ENCODE peak calls at places on chromosomes 7 and 10, in four cellular contexts. K is K562, D is upper lobe of left lung, A is suprapubic skin. F is an unnamed sample.

GRCh38 chr7:143975617-143976016 is 21.0 kb downstream of the OR2F1 start:
- DNase-seq in K (peak), D (no peak), A (no peak), F (no peak)

GRCh38 chr7:156127166-156128134 is 315.2 kb upstream of the SHH start:
- DNase-seq in K (no peak), D (no peak), A (no peak), F (no peak)

GRCh38 chr7:157760004-157760730 is 423.4 kb downstream of the DNAJB6 start:
- DNase-seq in A (no peak), D (no peak), K (no peak), F (no peak)

GRCh38 chr10:126187399-126187798 is 200.9 kb downstream of the ADAM12 start:
- DNase-seq in A (no peak), K (no peak), D (no peak), F (no peak)

GRCh38 chr10:1515780-1516491 is 221.4 kb downstream of the ADARB2 start:
- DNase-seq in K (no peak), A (no peak), D (no peak), F (no peak)

GRCh38 chr7:143172354-143172753 is 10.9 kb upstream of the TAS2R39 start:
- DNase-seq in K (no peak), A (no peak), D (peak), F (no peak)

GRCh38 chr10:76632158-76633051 is 1005.2 kb downstream of the KCNMA1 start:
- DNase-seq in D (peak), A (no peak), K (no peak), F (no peak)

GRCh38 chr10:11874568-11875182 is 51.5 kb downstream of the PROSER2 start:
- DNase-seq in D (peak), K (peak), A (no peak), F (no peak)

GRCh38 chr7:157604661-157605381 is 268.0 kb downstream of the DNAJB6 start:
- DNase-seq in A (no peak), D (no peak), K (no peak), F (no peak)

GRCh38 chr10:46558411-46559185 is 2.1 kb upstream of the GPRIN2 start:
- DNase-seq in D (peak), A (peak), K (no peak), F (no peak)

GRCh38 chr10:71392791-71393781 is 3.6 kb upstream of the CDH23 start:
- DNase-seq in K (no peak), D (peak), A (no peak), F (no peak)

GRCh38 chr10:87861566-87861952 is 1.8 kb downstream of the KLLN start:
- DNase-seq in A (peak), K (peak), D (peak), F (peak)

GRCh38 chr7:29156798-29157461 is 10.6 kb upstream of the CPVL start:
- DNase-seq in D (no peak), A (no peak), K (no peak), F (no peak)

GRCh38 chr10:73168486-73168844 is 546 bp downstream of the FAM149B1 start:
- DNase-seq in K (no peak), D (no peak), A (no peak), F (no peak)

GRCh38 chr7:36617408-36617807 is 106.9 kb downstream of the AOAH start:
- DNase-seq in K (no peak), D (no peak), A (no peak), F (no peak)

GRCh38 chr7:153407291-153408046 is 644.7 kb upstream of the DPP6 start:
- DNase-seq in K (peak), D (no peak), A (no peak), F (no peak)

GRCh38 chr7:50531928-50532327 is 33.3 kb downstream of the DDC start:
- DNase-seq in D (no peak), K (no peak), A (no peak), F (no peak)

GRCh38 chr10:73333202-73333601 is 25.5 kb downstream of the CFAP70 start:
- DNase-seq in A (no peak), K (no peak), D (no peak), F (no peak)

GRCh38 chr7:22864301-22864700 is 41.7 kb upstream of the TOMM7 start:
- DNase-seq in K (no peak), D (no peak), A (no peak), F (no peak)

GRCh38 chr7:2637505-2638223 is 5.9 kb downstream of the TTYH3 start:
- DNase-seq in A (no peak), D (peak), K (no peak), F (peak)
- TF ChIP-seq EP300 in A (no peak), D (no peak), K (no peak), F (peak)

DNA sequence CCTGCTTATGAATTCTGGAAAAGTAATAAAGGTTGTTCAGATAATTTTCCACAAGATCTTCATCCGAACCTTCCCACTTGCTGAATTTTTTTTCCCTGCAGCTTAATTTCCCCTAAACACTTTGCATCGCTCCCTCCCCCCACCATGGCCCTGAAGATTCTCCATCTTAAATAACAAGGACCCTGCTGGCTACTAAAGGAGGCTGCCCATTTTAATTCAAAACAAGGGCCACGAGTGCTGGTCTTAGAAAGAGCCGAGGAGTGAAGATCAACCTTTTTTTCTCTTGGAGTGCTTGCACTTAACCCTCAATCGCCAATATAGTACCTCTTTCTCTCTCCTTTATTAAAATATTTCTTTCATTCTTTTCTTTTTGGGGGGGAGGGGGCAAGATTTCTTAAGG is 9.2 kb upstream of the SP8 start:
- DNase-seq in A (no peak), D (no peak), K (no peak), F (no peak)
- H3K4me3 ChIP-seq in A (no peak), D (no peak), K (no peak), F (no peak)

DNA sequence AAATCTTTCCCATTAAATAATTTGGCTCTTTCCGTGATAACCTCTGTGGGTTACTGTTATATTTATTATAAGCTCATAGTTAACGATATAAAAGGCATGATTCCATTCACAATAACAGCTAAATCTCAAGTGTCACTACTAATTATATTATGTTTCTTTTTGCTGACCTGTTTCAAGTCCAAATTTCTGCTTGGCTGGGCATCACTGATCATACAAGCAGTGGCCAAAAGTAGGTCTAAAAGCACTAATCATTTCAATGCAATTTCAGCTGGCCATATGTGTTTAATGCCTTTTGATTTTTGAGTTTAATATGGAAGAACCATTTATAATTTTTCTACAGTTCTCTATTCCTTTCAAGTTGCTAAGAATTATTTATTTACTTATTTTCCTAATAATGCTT is 110.7 kb downstream of the SEMA3A start:
- DNase-seq in K (no peak), A (no peak), D (no peak), F (no peak)
- TF ChIP-seq EP300 in K (no peak), A (no peak), D (no peak), F (no peak)

DNA sequence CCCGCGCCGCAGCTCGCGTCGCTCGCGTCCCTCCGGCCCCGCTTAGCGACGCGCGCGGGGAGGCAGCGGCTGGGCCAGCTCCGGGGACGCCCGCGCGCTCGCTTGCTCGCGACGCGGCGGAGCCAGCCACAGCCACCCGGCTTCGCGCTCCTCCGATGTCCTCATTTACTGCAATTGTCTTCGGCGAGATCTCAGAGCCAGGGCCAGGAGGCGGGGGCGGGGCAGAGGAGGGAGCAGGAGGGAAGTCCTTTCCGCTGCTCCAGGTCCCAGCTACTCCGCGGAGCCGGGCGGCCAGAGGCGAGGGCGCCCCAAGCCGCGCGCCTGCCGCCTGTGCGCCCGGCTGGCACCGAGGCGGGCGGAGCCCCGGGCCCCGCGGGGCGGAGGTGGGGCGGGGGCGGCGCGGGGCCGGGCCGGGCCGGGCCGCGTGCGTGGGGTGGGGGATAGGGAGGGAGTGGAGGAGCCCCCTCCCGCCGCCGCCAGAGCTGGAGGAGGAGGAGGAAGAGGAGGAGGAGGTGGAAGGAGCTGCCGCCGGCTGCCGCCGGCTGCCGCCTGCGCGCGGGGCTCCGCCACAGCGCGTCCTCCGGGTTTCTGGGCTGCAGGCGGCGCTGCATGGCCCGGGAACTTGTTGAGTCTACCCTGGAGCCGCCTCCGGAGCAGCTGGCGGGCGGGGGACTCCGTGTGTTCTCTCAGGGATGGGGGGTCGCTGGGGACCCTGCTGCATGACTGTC is at the start of gene INSYN2A:
- DNase-seq in D (no peak), A (no peak), K (no peak), F (peak)
- H3K4me3 ChIP-seq in D (peak), A (peak), K (no peak), F (peak)

DNA sequence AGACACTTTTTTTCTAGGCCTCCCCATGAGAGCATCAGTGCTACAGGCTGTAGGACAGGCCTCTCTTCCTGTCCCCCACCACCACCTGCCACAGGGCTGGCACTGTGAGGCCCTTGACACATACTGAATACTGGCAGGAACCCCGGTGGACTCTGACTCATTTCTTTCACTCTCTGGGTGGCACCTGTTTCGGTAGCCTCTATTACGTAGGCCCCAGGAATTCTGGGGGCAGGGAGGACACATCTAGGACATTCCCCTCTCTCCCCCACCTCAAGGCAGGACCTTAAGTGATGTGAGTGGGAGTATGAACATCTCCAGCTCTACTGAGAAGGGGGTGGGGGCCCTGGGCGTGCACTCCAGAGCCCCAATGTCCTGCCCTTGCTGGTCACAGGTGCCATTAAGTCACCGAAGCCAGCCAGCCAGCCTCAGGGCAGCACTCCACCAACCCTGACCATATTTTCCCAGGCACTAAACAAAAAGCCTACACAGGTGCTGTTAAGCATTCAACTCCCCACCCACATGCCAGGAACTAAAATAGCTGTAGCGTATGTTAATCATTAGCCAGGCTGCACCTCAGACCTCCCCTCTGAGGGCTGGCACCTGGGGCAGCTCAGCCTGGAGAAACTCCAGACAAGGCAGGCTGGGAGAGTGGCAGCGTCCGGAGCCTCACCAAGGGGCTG is 8.9 kb downstream of the ANXA11 start:
- DNase-seq in K (no peak), D (peak), A (no peak), F (no peak)
- TF ChIP-seq EP300 in K (no peak), D (no peak), A (no peak), F (no peak)

GRCh38 chr10:34815174-34816066 is at the start of gene PARD3:
- DNase-seq in D (peak), K (peak), A (peak), F (peak)
- H3K4me3 ChIP-seq in D (peak), K (peak), A (peak), F (peak)

GRCh38 chr7:75968561-75969001 is 25.8 kb downstream of the TMEM120A start:
- DNase-seq in A (no peak), D (no peak), K (no peak), F (no peak)
- TF ChIP-seq EP300 in A (no peak), D (no peak), K (no peak), F (no peak)

DNA sequence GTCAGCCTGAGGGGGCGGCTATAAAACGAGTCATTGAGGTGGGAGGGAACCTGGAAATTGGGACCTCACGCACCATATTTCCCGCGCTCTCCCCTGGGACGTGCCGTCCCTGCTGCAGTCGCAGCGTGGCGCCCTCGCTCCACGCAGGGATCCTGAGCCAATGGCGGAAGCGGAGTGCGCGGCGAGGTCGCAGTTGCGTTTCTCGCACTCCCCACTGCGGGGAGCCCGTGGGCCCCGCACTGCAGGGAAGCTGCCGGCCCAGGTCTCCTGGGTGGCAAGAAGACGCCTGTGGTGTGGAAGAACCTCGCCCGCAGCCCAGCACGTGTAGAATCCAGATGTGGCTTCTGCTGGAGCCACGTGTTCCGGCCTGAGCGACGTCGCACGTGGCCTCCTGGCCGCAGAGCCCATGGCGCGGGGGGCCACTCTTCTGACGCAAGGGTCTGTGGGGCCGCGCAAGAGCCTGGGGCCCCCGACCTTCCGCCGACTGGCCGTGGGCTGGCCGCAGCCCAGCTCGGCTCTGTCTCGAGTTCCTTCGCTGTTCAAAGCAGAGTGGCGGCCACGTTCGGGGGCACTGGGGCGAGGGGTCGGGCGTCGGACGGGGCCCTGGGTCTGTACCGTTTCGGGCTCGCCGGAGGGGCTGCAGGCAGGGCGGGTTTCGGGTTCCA is 26.4 kb downstream of the HIF1AN start:
- DNase-seq in D (peak), A (no peak), K (peak), F (no peak)
- H3K4me3 ChIP-seq in D (no peak), A (no peak), K (no peak), F (peak)

GRCh38 chr7:105829681-105830322 is 46.6 kb downstream of the ATXN7L1 start:
- DNase-seq in D (no peak), A (no peak), K (no peak), F (no peak)

GRCh38 chr7:105828141-105828540 is 48.3 kb downstream of the ATXN7L1 start:
- DNase-seq in A (no peak), K (no peak), D (no peak), F (no peak)

GRCh38 chr7:105827106-105827870 is 49.1 kb downstream of the ATXN7L1 start:
- DNase-seq in A (no peak), D (no peak), K (no peak), F (no peak)

GRCh38 chr7:105822806-105823205 is 53.6 kb downstream of the ATXN7L1 start:
- DNase-seq in K (no peak), A (no peak), D (no peak), F (no peak)

GRCh38 chr7:105826143-105826542 is 50.3 kb downstream of the ATXN7L1 start:
- DNase-seq in A (no peak), D (no peak), K (no peak), F (no peak)
- TF ChIP-seq EP300 in A (no peak), D (no peak), K (no peak), F (no peak)

GRCh38 chr7:117825132-117825531 is 48.1 kb downstream of the CTTNBP2 start:
- DNase-seq in D (no peak), K (no peak), A (no peak), F (no peak)

GRCh38 chr7:117829450-117829849 is 43.8 kb downstream of the CTTNBP2 start:
- DNase-seq in D (no peak), K (peak), A (no peak), F (no peak)

GRCh38 chr7:117827861-117828260 is 45.4 kb downstream of the CTTNBP2 start:
- DNase-seq in D (no peak), K (no peak), A (no peak), F (no peak)

GRCh38 chr7:117830422-117830954 is 42.8 kb downstream of the CTTNBP2 start:
- DNase-seq in D (peak), K (no peak), A (no peak), F (peak)

GRCh38 chr7:117828831-117829230 is 44.4 kb downstream of the CTTNBP2 start:
- DNase-seq in K (no peak), D (no peak), A (no peak), F (no peak)
- H3K4me3 ChIP-seq in K (no peak), D (no peak), A (no peak), F (no peak)